ENCODE peak calls at places on chromosomes 12 and 14, in ten cellular contexts. One of them, this sample, is unnamed.

GRCh38 chr12:25585021-25585523 is 32.0 kb upstream of the LMNTD1 start:
- DNase-seq in stomach: no peak
- DNase-seq in upper lobe of left lung: no peak
- DNase-seq in K562: no peak
- DNase-seq in suprapubic skin: no peak
- DNase-seq in tibial nerve: peak
- DNase-seq in A549: no peak
- DNase-seq in transverse colon: no peak
- DNase-seq in ovary: peak
- DNase-seq in HepG2: no peak
- DNase-seq in this sample: peak

GRCh38 chr12:122203301-122203967 is at the start of gene B3GNT4:
- DNase-seq in suprapubic skin: peak
- DNase-seq in upper lobe of left lung: peak
- DNase-seq in A549: peak
- DNase-seq in ovary: no peak
- DNase-seq in transverse colon: peak
- DNase-seq in tibial nerve: no peak
- DNase-seq in stomach: peak
- DNase-seq in K562: peak
- DNase-seq in HepG2: no peak
- DNase-seq in this sample: no peak

GRCh38 chr12:93245543-93245942 is 132.2 kb upstream of the NUDT4 start:
- DNase-seq in tibial nerve: no peak
- DNase-seq in A549: no peak
- DNase-seq in ovary: no peak
- DNase-seq in stomach: no peak
- DNase-seq in K562: no peak
- DNase-seq in HepG2: no peak
- DNase-seq in transverse colon: peak
- DNase-seq in suprapubic skin: no peak
- DNase-seq in upper lobe of left lung: peak
- DNase-seq in this sample: no peak

GRCh38 chr12:95147836-95148235 is 69.4 kb downstream of the FGD6 start:
- DNase-seq in ovary: no peak
- DNase-seq in transverse colon: no peak
- DNase-seq in K562: no peak
- DNase-seq in upper lobe of left lung: no peak
- DNase-seq in tibial nerve: no peak
- DNase-seq in stomach: no peak
- DNase-seq in HepG2: peak
- DNase-seq in A549: no peak
- DNase-seq in suprapubic skin: no peak
- DNase-seq in this sample: no peak

GRCh38 chr12:100498141-100498540 is 24.5 kb downstream of the NR1H4 start:
- DNase-seq in tibial nerve: no peak
- DNase-seq in HepG2: no peak
- DNase-seq in suprapubic skin: no peak
- DNase-seq in A549: no peak
- DNase-seq in ovary: no peak
- DNase-seq in K562: no peak
- DNase-seq in stomach: no peak
- DNase-seq in transverse colon: no peak
- DNase-seq in upper lobe of left lung: no peak
- DNase-seq in this sample: no peak

GRCh38 chr12:61610143-61610542 is 650.1 kb upstream of the USP15 start:
- DNase-seq in upper lobe of left lung: no peak
- DNase-seq in A549: no peak
- DNase-seq in HepG2: no peak
- DNase-seq in transverse colon: no peak
- DNase-seq in K562: no peak
- DNase-seq in tibial nerve: no peak
- DNase-seq in suprapubic skin: no peak
- DNase-seq in stomach: no peak
- DNase-seq in ovary: no peak
- DNase-seq in this sample: no peak

GRCh38 chr12:53428741-53429140 is 5.1 kb downstream of the AMHR2 start:
- DNase-seq in stomach: no peak
- DNase-seq in transverse colon: no peak
- DNase-seq in tibial nerve: no peak
- DNase-seq in ovary: no peak
- DNase-seq in upper lobe of left lung: no peak
- DNase-seq in suprapubic skin: no peak
- DNase-seq in HepG2: no peak
- DNase-seq in K562: no peak
- DNase-seq in A549: no peak
- DNase-seq in this sample: no peak

GRCh38 chr12:6276936-6277615 is 33.4 kb upstream of the PLEKHG6 start:
- DNase-seq in ovary: no peak
- DNase-seq in K562: no peak
- DNase-seq in A549: peak
- DNase-seq in tibial nerve: no peak
- DNase-seq in upper lobe of left lung: no peak
- DNase-seq in transverse colon: peak
- DNase-seq in HepG2: no peak
- DNase-seq in stomach: no peak
- DNase-seq in suprapubic skin: no peak
- DNase-seq in this sample: peak

GRCh38 chr14:93997933-93998870 is 1.1 kb downstream of the CCDC197 start:
- DNase-seq in ovary: no peak
- DNase-seq in transverse colon: no peak
- DNase-seq in stomach: peak
- DNase-seq in tibial nerve: no peak
- DNase-seq in K562: no peak
- DNase-seq in upper lobe of left lung: no peak
- DNase-seq in HepG2: no peak
- DNase-seq in A549: no peak
- DNase-seq in suprapubic skin: no peak
- DNase-seq in this sample: no peak

GRCh38 chr12:116760621-116761020 is 22.5 kb downstream of the RNFT2 start:
- DNase-seq in stomach: no peak
- DNase-seq in upper lobe of left lung: no peak
- DNase-seq in K562: peak
- DNase-seq in tibial nerve: no peak
- DNase-seq in HepG2: no peak
- DNase-seq in suprapubic skin: no peak
- DNase-seq in A549: no peak
- DNase-seq in ovary: no peak
- DNase-seq in transverse colon: no peak
- DNase-seq in this sample: no peak

GRCh38 chr14:95360828-95361227 is 41.1 kb upstream of the CLMN start:
- DNase-seq in suprapubic skin: no peak
- DNase-seq in transverse colon: no peak
- DNase-seq in stomach: no peak
- DNase-seq in K562: no peak
- DNase-seq in tibial nerve: no peak
- DNase-seq in HepG2: no peak
- DNase-seq in ovary: no peak
- DNase-seq in A549: no peak
- DNase-seq in upper lobe of left lung: no peak
- DNase-seq in this sample: no peak
- TF ChIP-seq EP300 in suprapubic skin: no peak
- TF ChIP-seq EP300 in transverse colon: no peak
- TF ChIP-seq EP300 in stomach: no peak
- TF ChIP-seq EP300 in K562: no peak
- TF ChIP-seq EP300 in tibial nerve: no peak
- TF ChIP-seq EP300 in HepG2: no peak
- TF ChIP-seq EP300 in ovary: no peak
- TF ChIP-seq EP300 in A549: no peak
- TF ChIP-seq EP300 in upper lobe of left lung: no peak
- TF ChIP-seq EP300 in this sample: no peak

DNA sequence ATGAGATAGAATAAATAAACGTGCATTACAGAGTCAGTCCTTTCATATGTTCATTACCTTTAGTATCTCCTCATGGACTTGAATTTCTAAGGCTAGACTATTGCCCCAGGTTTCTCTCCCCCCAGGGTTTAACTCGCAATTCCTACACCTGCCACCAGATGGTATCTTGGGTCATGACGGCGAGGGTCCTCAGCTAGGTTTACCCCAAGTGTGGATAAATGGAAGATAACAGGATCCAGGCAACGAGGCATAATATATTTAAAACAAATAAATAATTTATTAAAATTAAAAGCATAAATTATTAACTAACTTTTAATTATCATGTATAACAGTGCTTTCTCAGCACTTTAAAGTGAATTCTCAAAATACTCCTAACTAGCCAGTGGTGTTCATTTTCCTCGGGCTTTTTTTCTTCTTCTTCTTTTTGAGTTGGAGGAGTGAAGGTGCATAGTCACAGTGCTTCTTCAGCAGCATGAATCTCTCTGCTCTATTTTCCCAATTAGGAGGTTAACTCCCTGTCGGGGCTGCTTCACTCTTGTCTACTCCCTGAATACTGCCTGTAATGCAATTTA is 243.5 kb upstream of the CAND1 start:
- DNase-seq in K562: peak
- DNase-seq in HepG2: peak
- DNase-seq in upper lobe of left lung: no peak
- DNase-seq in stomach: peak
- DNase-seq in tibial nerve: no peak
- DNase-seq in A549: peak
- DNase-seq in transverse colon: peak
- DNase-seq in ovary: no peak
- DNase-seq in suprapubic skin: no peak
- DNase-seq in this sample: no peak
- TF ChIP-seq EP300 in K562: no peak
- TF ChIP-seq EP300 in HepG2: no peak
- TF ChIP-seq EP300 in upper lobe of left lung: no peak
- TF ChIP-seq EP300 in stomach: no peak
- TF ChIP-seq EP300 in tibial nerve: no peak
- TF ChIP-seq EP300 in A549: no peak
- TF ChIP-seq EP300 in transverse colon: no peak
- TF ChIP-seq EP300 in ovary: no peak
- TF ChIP-seq EP300 in suprapubic skin: no peak
- TF ChIP-seq EP300 in this sample: no peak

DNA sequence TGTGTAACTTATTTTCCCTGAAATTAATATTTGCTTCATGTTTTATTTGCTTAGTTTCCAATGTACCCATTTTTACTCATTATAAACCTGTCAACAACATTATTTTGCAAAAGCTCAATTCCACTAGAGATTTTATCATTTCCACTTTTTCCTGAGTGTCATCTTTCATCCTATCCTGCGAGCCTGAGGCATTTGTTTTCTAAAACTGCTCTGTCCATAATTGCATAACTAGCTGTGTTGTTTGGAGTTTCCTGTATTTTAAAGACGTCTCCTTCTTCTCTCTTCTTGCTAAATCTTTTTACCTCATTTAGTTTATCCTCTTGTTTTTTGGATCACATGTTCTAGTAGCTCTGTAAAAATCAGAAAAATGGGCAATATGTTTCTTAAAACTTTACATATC is 332.7 kb upstream of the NOVA1 start:
- DNase-seq in upper lobe of left lung: no peak
- DNase-seq in stomach: no peak
- DNase-seq in suprapubic skin: no peak
- DNase-seq in K562: no peak
- DNase-seq in ovary: no peak
- DNase-seq in HepG2: no peak
- DNase-seq in transverse colon: no peak
- DNase-seq in A549: no peak
- DNase-seq in tibial nerve: no peak
- DNase-seq in this sample: no peak
- TF ChIP-seq EP300 in upper lobe of left lung: no peak
- TF ChIP-seq EP300 in stomach: no peak
- TF ChIP-seq EP300 in suprapubic skin: no peak
- TF ChIP-seq EP300 in K562: no peak
- TF ChIP-seq EP300 in ovary: no peak
- TF ChIP-seq EP300 in HepG2: no peak
- TF ChIP-seq EP300 in transverse colon: no peak
- TF ChIP-seq EP300 in A549: no peak
- TF ChIP-seq EP300 in tibial nerve: no peak
- TF ChIP-seq EP300 in this sample: no peak

GRCh38 chr12:50325890-50326391 is 42.6 kb upstream of the LIMA1 start:
- DNase-seq in K562: no peak
- DNase-seq in tibial nerve: no peak
- DNase-seq in upper lobe of left lung: no peak
- DNase-seq in stomach: peak
- DNase-seq in ovary: no peak
- DNase-seq in A549: peak
- DNase-seq in transverse colon: peak
- DNase-seq in suprapubic skin: peak
- DNase-seq in HepG2: peak
- DNase-seq in this sample: no peak
- TF ChIP-seq EP300 in K562: no peak
- TF ChIP-seq EP300 in tibial nerve: no peak
- TF ChIP-seq EP300 in upper lobe of left lung: no peak
- TF ChIP-seq EP300 in stomach: no peak
- TF ChIP-seq EP300 in ovary: no peak
- TF ChIP-seq EP300 in A549: no peak
- TF ChIP-seq EP300 in transverse colon: no peak
- TF ChIP-seq EP300 in suprapubic skin: no peak
- TF ChIP-seq EP300 in HepG2: no peak
- TF ChIP-seq EP300 in this sample: no peak